ENCODE peak calls at places on chromosomes 13 and 19, in seven cellular contexts. G is BE2C; P is AG08395; F is AML-193; M is HS-27A; K is H9; A is activated CD4-positive, alpha-beta T cell treated with anti-CD3 and anti-CD28 coated beads, Interleukin-2, amount 10 ng/mL, durations not matched to agents 7 days and 5 days. W is an unnamed sample.

GRCh38 chr13:20475927-20476691 is 49.5 kb downstream of the CRYL1 start:
- DNase-seq in G (no peak), P (no peak), F (no peak), M (no peak), K (no peak), A (peak; percentile 87), W (no peak)

GRCh38 chr19:35248310-35249145 is at the start of gene LSR:
- DNase-seq in G (no peak), P (no peak), F (no peak), M (no peak), K (peak; percentile 95), A (peak; percentile 47), W (no peak)

GRCh38 chr13:21945195-21945594 is 274.3 kb downstream of the FGF9 start:
- DNase-seq in G (no peak), P (no peak), F (no peak), M (no peak), K (no peak), A (no peak), W (no peak)

GRCh38 chr13:39776439-39776838 is 121.0 kb downstream of the COG6 start:
- DNase-seq in G (no peak), P (peak; percentile 75), F (no peak), M (no peak), K (no peak), A (no peak), W (peak; percentile 92)

GRCh38 chr19:3482507-3483225 is 575 bp downstream of the SMIM44 start:
- DNase-seq in G (no peak), P (no peak), F (no peak), M (no peak), K (no peak), A (no peak), W (no peak)

GRCh38 chr13:59304596-59304995 is 859.1 kb downstream of the DIAPH3 start:
- DNase-seq in G (no peak), P (no peak), F (no peak), M (no peak), K (no peak), A (no peak), W (no peak)

GRCh38 chr19:53549354-53549753 is 11.4 kb downstream of the ZNF331 start:
- DNase-seq in G (no peak), P (peak; percentile 51), F (peak; percentile 12), M (no peak), K (no peak), A (no peak), W (peak; percentile 28)

GRCh38 chr13:41614671-41615519 is 157.5 kb downstream of the RGCC start:
- DNase-seq in G (no peak), P (no peak), F (no peak), M (no peak), K (no peak), A (no peak), W (no peak)

GRCh38 chr13:43760257-43760656 is 26.5 kb downstream of the ENOX1 start:
- DNase-seq in G (no peak), P (no peak), F (no peak), M (no peak), K (no peak), A (no peak), W (no peak)

GRCh38 chr13:75181906-75182305 is 300.1 kb downstream of the TBC1D4 start:
- DNase-seq in G (no peak), P (peak; percentile 4), F (no peak), M (peak; percentile 50), K (no peak), A (no peak), W (peak; percentile 80)

GRCh38 chr13:110576736-110577476 is 15.4 kb upstream of the RAB20 start:
- DNase-seq in G (no peak), P (no peak), F (no peak), M (no peak), K (no peak), A (no peak), W (no peak)

GRCh38 chr13:78958019-78958418 is 299.1 kb upstream of the OBI1 start:
- DNase-seq in G (no peak), P (no peak), F (no peak), M (no peak), K (no peak), A (no peak), W (no peak)

GRCh38 chr19:47280183-47280797 is 5.6 kb downstream of the INAFM1 start:
- DNase-seq in G (peak; percentile 51), P (peak; percentile 12), F (no peak), M (no peak), K (peak; percentile 85), A (peak; percentile 67), W (no peak)

GRCh38 chr13:48902421-48902820 is 73.3 kb upstream of the FNDC3A start:
- DNase-seq in G (no peak), P (peak; percentile 22), F (peak; percentile 70), M (no peak), K (peak; percentile 41), A (no peak), W (peak; percentile 18)

GRCh38 chr13:112821340-112822055 is 131.7 kb downstream of the ATP11A start:
- DNase-seq in G (no peak), P (peak; percentile 65), F (no peak), M (no peak), K (no peak), A (no peak), W (no peak)

GRCh38 chr13:25761041-25761440 is 290.8 kb downstream of the SHISA2 start:
- DNase-seq in G (no peak), P (no peak), F (no peak), M (no peak), K (no peak), A (no peak), W (no peak)

GRCh38 chr19:54335979-54336892 is 2.7 kb downstream of the LILRA4 start:
- DNase-seq in G (no peak), P (no peak), F (no peak), M (no peak), K (no peak), A (no peak), W (no peak)

GRCh38 chr13:74077847-74078246 is 56.4 kb downstream of the KLF12 start:
- DNase-seq in G (no peak), P (peak; percentile 3), F (no peak), M (no peak), K (no peak), A (no peak), W (no peak)

GRCh38 chr19:2320057-2320456 is 8.3 kb downstream of the LSM7 start:
- DNase-seq in G (no peak), P (no peak), F (no peak), M (no peak), K (no peak), A (no peak), W (no peak)

GRCh38 chr13:39945226-39945625 is 289.8 kb downstream of the COG6 start:
- DNase-seq in G (no peak), P (no peak), F (no peak), M (no peak), K (no peak), A (no peak), W (no peak)

GRCh38 chr19:6236310-6237291 is 43.2 kb downstream of the MLLT1 start:
- DNase-seq in G (peak; percentile 20), P (no peak), F (no peak), M (no peak), K (no peak), A (no peak), W (no peak)

GRCh38 chr19:41705393-41706174 is 2.8 kb upstream of the CEACAM5 start:
- DNase-seq in G (no peak), P (no peak), F (peak; percentile 37), M (no peak), K (peak; percentile 67), A (peak; percentile 34), W (no peak)

GRCh38 chr13:25840931-25841330 is 210.9 kb downstream of the SHISA2 start:
- DNase-seq in G (no peak), P (no peak), F (no peak), M (no peak), K (no peak), A (no peak), W (no peak)

GRCh38 chr13:44237276-44237767 is 136.3 kb upstream of the SERP2 start:
- DNase-seq in G (no peak), P (peak; percentile 94), F (no peak), M (no peak), K (no peak), A (no peak), W (peak; percentile 98)

GRCh38 chr19:11587973-11588631 is 9.2 kb upstream of the ZNF627 start:
- DNase-seq in G (no peak), P (no peak), F (no peak), M (no peak), K (no peak), A (no peak), W (no peak)

GRCh38 chr13:71242191-71242590 is 624.8 kb downstream of the DACH1 start:
- DNase-seq in G (no peak), P (no peak), F (no peak), M (no peak), K (no peak), A (no peak), W (no peak)